ENCODE peak calls at places on chromosomes 11 and 22, in nine cellular contexts. I is activated CD4-positive, CD25-positive, alpha-beta regulatory T cell; N is RWPE1; K is fibroblast of lung; T is endodermal cell; X is sigmoid colon; D is stimulated activated CD8-positive, alpha-beta memory T cell treated with anti-CD3 and anti-CD28 coated beads, Interleukin-2, amount 100 ng/mL, for 1 hour; L is CD8-positive, alpha-beta memory T cell; C is ovary. P is an unnamed sample.
A peak's percentile ranks its signal among the peaks of the same experiment; 100 is the strongest.

GRCh38 chr11:92979176-92979575 is 9.7 kb downstream of the MTNR1B start:
- DNase-seq in I (no peak), N (no peak), K (peak; percentile 29), T (no peak), X (no peak), D (no peak), L (no peak), C (no peak), P (no peak)

GRCh38 chr22:44786136-44786535 is 33.8 kb downstream of the ARHGAP8 start:
- DNase-seq in I (no peak), N (no peak), K (no peak), T (no peak), X (no peak), D (no peak), L (no peak), C (no peak), P (no peak)

GRCh38 chr22:48576333-48577013 is 1251.2 kb downstream of the BRD1 start:
- DNase-seq in I (no peak), N (no peak), K (no peak), T (peak; percentile 87), X (no peak), D (no peak), L (no peak), C (no peak), P (no peak)

GRCh38 chr11:12111482-12112149 is 1.2 kb downstream of the MICAL2 start:
- DNase-seq in I (no peak), N (no peak), K (no peak), T (no peak), X (no peak), D (no peak), L (no peak), C (no peak), P (no peak)

GRCh38 chr22:24803064-24803542 is 2.9 kb upstream of the SGSM1 start:
- DNase-seq in I (peak; percentile 14), N (peak; percentile 37), K (peak; percentile 29), T (peak; percentile 95), X (no peak), D (peak; percentile 32), L (peak; percentile 53), C (peak; percentile 62), P (no peak)

GRCh38 chr11:71539017-71539416 is 1.2 kb downstream of the KRTAP5-8 start:
- DNase-seq in I (no peak), N (no peak), K (no peak), T (no peak), X (no peak), D (no peak), L (no peak), C (no peak), P (no peak)

GRCh38 chr11:113618360-113618759 is 87.7 kb downstream of the TMPRSS5 start:
- DNase-seq in I (no peak), N (peak; percentile 5), K (peak; percentile 8), T (no peak), X (no peak), D (no peak), L (no peak), C (no peak), P (no peak)

GRCh38 chr22:38104084-38104483 is 6.4 kb downstream of the BAIAP2L2 start:
- DNase-seq in I (no peak), N (no peak), K (no peak), T (peak; percentile 86), X (no peak), D (no peak), L (no peak), C (no peak), P (no peak)

GRCh38 chr11:11403763-11404725 is 51.0 kb upstream of the CSNK2A3 start:
- DNase-seq in I (no peak), N (no peak), K (peak; percentile 48), T (no peak), X (peak; percentile 86), D (no peak), L (no peak), C (no peak), P (no peak)

P was measured in posterior vena cava.